ENCODE peak calls at places on chromosomes 7 and 10, in ten cellular contexts. L is H9, V is thoracic aorta, U is GM12865, S is nephron progenitor cell, D is mesothelial cell of epicardium, K is thyroid gland, W is cardiac fibroblast, Z is left ventricle myocardium inferior, Q is BJ. T is an unnamed sample.

GRCh38 chr7:42380411-42380810 is 143.4 kb upstream of the GLI3 start:
- DNase-seq in L (no peak), V (no peak), U (no peak), S (no peak), D (no peak), K (no peak), W (peak; percentile 26), Z (no peak), Q (peak; percentile 31), T (no peak)

GRCh38 chr10:13120786-13121499 is 21.0 kb downstream of the OPTN start:
- DNase-seq in L (no peak), V (no peak), U (no peak), S (no peak), D (no peak), K (no peak), W (peak; percentile 61), Z (no peak), Q (no peak), T (no peak)

GRCh38 chr10:35316346-35316967 is 19.9 kb upstream of the CCNY start:
- DNase-seq in L (no peak), V (no peak), U (peak; percentile 34), S (no peak), D (no peak), K (no peak), W (no peak), Z (no peak), Q (no peak), T (no peak)

GRCh38 chr7:30930621-30931020 is 19.0 kb downstream of the AQP1 start:
- DNase-seq in L (no peak), V (no peak), U (no peak), S (no peak), D (peak; percentile 36), K (no peak), W (peak; percentile 57), Z (peak; percentile 44), Q (no peak), T (peak; percentile 4)

GRCh38 chr10:96625173-96625572 is 38.4 kb upstream of the TM9SF3 start:
- DNase-seq in L (no peak), V (no peak), U (no peak), S (no peak), D (no peak), K (no peak), W (no peak), Z (no peak), Q (no peak), T (no peak)

GRCh38 chr7:3075441-3075840 is 31.8 kb upstream of the CARD11 start:
- DNase-seq in L (no peak), V (no peak), U (no peak), S (no peak), D (no peak), K (no peak), W (no peak), Z (no peak), Q (no peak), T (no peak)

GRCh38 chr10:10796061-10796773 is 221.5 kb upstream of the CELF2 start:
- DNase-seq in L (no peak), V (no peak), U (no peak), S (no peak), D (no peak), K (no peak), W (peak; percentile 79), Z (no peak), Q (no peak), T (no peak)

GRCh38 chr7:43391518-43391917 is 191.4 kb upstream of the STK17A start:
- DNase-seq in L (no peak), V (no peak), U (no peak), S (no peak), D (no peak), K (no peak), W (no peak), Z (no peak), Q (no peak), T (no peak)

GRCh38 chr7:155653773-155654172 is 9.3 kb downstream of the RBM33 start:
- DNase-seq in L (no peak), V (no peak), U (no peak), S (no peak), D (no peak), K (peak; percentile 14), W (peak; percentile 59), Z (no peak), Q (no peak), T (no peak)

GRCh38 chr7:73700581-73701134 is 17.3 kb downstream of the BUD23 start:
- DNase-seq in L (no peak), V (no peak), U (no peak), S (no peak), D (no peak), K (no peak), W (no peak), Z (no peak), Q (no peak), T (no peak)

GRCh38 chr10:21675157-21675796 is 141.2 kb downstream of the MLLT10 start:
- DNase-seq in L (no peak), V (no peak), U (peak; percentile 42), S (peak; percentile 20), D (no peak), K (peak; percentile 29), W (peak; percentile 44), Z (no peak), Q (no peak), T (peak; percentile 18)

GRCh38 chr10:4670737-4671136 is 155.3 kb upstream of the AKR1E2 start:
- DNase-seq in L (no peak), V (no peak), U (no peak), S (no peak), D (no peak), K (no peak), W (peak; percentile 61), Z (no peak), Q (no peak), T (no peak)

GRCh38 chr7:55052081-55052480 is 33.3 kb downstream of the EGFR start:
- DNase-seq in L (no peak), V (no peak), U (no peak), S (no peak), D (no peak), K (no peak), W (no peak), Z (no peak), Q (no peak), T (no peak)

GRCh38 chr10:95785942-95786669 is 30.1 kb downstream of the ENTPD1 start:
- DNase-seq in L (no peak), V (no peak), U (peak; percentile 77), S (no peak), D (no peak), K (no peak), W (no peak), Z (no peak), Q (no peak), T (no peak)

GRCh38 chr7:18906901-18907300 is 210.5 kb downstream of the TWIST1 start:
- DNase-seq in L (no peak), V (no peak), U (no peak), S (no peak), D (no peak), K (no peak), W (no peak), Z (no peak), Q (no peak), T (no peak)
- TF ChIP-seq CTCF in L (peak; percentile 63), V (no peak), U (no peak), S (no peak), D (no peak), K (no peak), W (no peak), Z (no peak), Q (no peak), T (no peak)

DNA sequence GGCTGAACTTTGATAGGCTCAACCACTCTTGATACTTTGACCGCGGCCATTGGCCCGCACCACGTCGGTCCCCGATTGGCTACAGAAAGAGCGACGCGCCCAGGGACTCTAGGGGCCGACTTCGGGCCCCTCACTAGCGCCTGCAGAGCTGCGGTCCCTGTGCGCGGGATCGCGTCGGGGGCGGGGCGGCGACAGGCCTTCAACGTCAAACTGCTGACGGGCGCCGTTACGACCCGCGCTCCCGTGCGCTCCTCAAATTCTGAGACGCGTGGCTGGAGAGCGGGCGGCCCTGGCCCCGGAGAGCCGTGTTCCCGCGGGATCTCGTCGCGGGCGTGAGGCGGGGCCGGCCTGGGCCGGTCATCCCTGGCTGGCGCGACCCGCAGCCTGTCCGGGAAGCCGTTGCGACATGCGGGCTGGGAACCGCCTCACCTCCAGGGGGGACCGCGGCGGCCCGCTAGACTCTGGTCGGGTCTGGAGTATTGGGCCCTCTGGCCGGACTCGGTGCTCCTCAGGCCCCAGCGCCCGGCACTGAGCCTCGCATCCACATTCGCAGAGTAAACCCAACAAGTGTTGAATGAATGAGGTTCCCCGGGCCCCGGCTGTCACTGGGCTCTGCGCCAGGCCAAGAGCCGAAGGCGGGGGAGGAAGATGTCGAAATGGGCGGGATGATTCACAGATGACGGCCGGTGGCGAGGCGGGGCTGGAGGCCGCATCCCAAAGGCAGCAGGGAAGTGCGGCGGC is 644 bp upstream of the SLC25A28 start:
- DNase-seq in L (peak; percentile 85), V (peak; percentile 75), U (peak; percentile 89), S (peak; percentile 87), D (peak; percentile 91), K (peak; percentile 91), W (peak; percentile 97), Z (peak; percentile 94), Q (peak; percentile 62), T (peak; percentile 85)
- TF ChIP-seq CTCF in L (peak; percentile 14), V (no peak), U (no peak), S (no peak), D (no peak), K (no peak), W (no peak), Z (no peak), Q (no peak), T (no peak)

GRCh38 chr10:88108115-88108610 is 244.7 kb downstream of the PTEN start:
- DNase-seq in L (no peak), V (no peak), U (peak; percentile 94), S (no peak), D (no peak), K (no peak), W (no peak), Z (no peak), Q (no peak), T (no peak)
- TF ChIP-seq CTCF in L (no peak), V (no peak), U (peak; percentile 19), S (no peak), D (no peak), K (no peak), W (no peak), Z (no peak), Q (no peak), T (peak; percentile 37)

GRCh38 chr7:22267989-22268615 is 88.9 kb downstream of the RAPGEF5 start:
- DNase-seq in L (no peak), V (no peak), U (no peak), S (no peak), D (no peak), K (no peak), W (no peak), Z (no peak), Q (no peak), T (no peak)

GRCh38 chr7:22269057-22269456 is 87.9 kb downstream of the RAPGEF5 start:
- DNase-seq in L (no peak), V (no peak), U (peak; percentile 9), S (no peak), D (no peak), K (no peak), W (no peak), Z (no peak), Q (no peak), T (no peak)

GRCh38 chr7:22271311-22271710 is 85.6 kb downstream of the RAPGEF5 start:
- DNase-seq in L (no peak), V (no peak), U (no peak), S (no peak), D (no peak), K (no peak), W (no peak), Z (no peak), Q (no peak), T (no peak)

GRCh38 chr7:22270371-22270770 is 86.6 kb downstream of the RAPGEF5 start:
- DNase-seq in L (no peak), V (no peak), U (no peak), S (no peak), D (no peak), K (no peak), W (no peak), Z (no peak), Q (no peak), T (no peak)

GRCh38 chr7:22269963-22270362 is 87.0 kb downstream of the RAPGEF5 start:
- DNase-seq in L (no peak), V (no peak), U (no peak), S (no peak), D (no peak), K (no peak), W (no peak), Z (no peak), Q (no peak), T (no peak)
- TF ChIP-seq CTCF in L (no peak), V (no peak), U (no peak), S (no peak), D (no peak), K (no peak), W (no peak), Z (no peak), Q (no peak), T (no peak)